ENCODE peak calls at places on chromosomes 11 and 22, in nine cellular contexts. K, P, S, U, H, T, J, I and X are unnamed samples. For H3K36me3, the result is how much of the 10 kb centered on the place peaks cover.

GRCh38 chr11:3219281-3219892 is 774 bp upstream of the MRGPRG start:
- DNase-seq in K (peak), P (no peak), S (peak), T (peak), J (no peak), U (no peak), I (no peak), H (peak), X (no peak)

GRCh38 chr11:58880166-58880565 is 35.7 kb upstream of the GLYATL2 start:
- DNase-seq in P (no peak), I (no peak), H (no peak), S (no peak), K (no peak), J (no peak), U (no peak), T (no peak), X (no peak)

GRCh38 chr11:82732734-82733443 is 775 bp downstream of the FAM181B start:
- DNase-seq in U (no peak), S (peak), T (no peak), K (peak), P (no peak), I (no peak), H (peak), J (peak), X (peak)

GRCh38 chr11:134017773-134018430 is 51.0 kb upstream of the JAM3 start:
- DNase-seq in J (no peak), T (no peak), S (no peak), P (no peak), U (no peak), H (no peak), I (no peak), K (no peak), X (no peak)

GRCh38 chr11:62245271-62245753 is 3.3 kb downstream of the SCGB1D2 start:
- DNase-seq in P (no peak), H (no peak), S (no peak), I (no peak), U (peak), J (peak), K (no peak), T (peak), X (no peak)

GRCh38 chr11:6677018-6677417 is 6.1 kb downstream of the MRPL17 start:
- DNase-seq in J (no peak), U (no peak), K (no peak), P (no peak), H (no peak), I (no peak), S (no peak), T (no peak), X (no peak)

GRCh38 chr11:62130498-62131464 is 7.0 kb downstream of the INCENP start:
- DNase-seq in P (no peak), I (no peak), T (no peak), K (peak), U (no peak), J (peak), H (no peak), S (no peak), X (no peak)

GRCh38 chr11:13216019-13217006 is 61.3 kb upstream of the BMAL1 start:
- DNase-seq in U (peak), K (peak), T (no peak), J (peak), P (no peak), I (peak), H (no peak), S (no peak), X (no peak)

GRCh38 chr11:78406568-78407196 is 10.9 kb downstream of the GAB2 start:
- DNase-seq in H (no peak), T (no peak), P (no peak), K (no peak), S (no peak), J (no peak), U (no peak), I (no peak), X (no peak)

GRCh38 chr11:78510597-78510996 is 64.1 kb downstream of the NARS2 start:
- DNase-seq in U (no peak), P (no peak), S (no peak), I (no peak), H (no peak), K (no peak), J (no peak), T (no peak), X (no peak)

GRCh38 chr11:2943711-2944118 is 14.5 kb upstream of the PHLDA2 start:
- DNase-seq in K (no peak), H (peak), J (no peak), U (no peak), I (no peak), S (peak), T (peak), P (no peak), X (peak)

GRCh38 chr11:74949748-74950127 is 672 bp downstream of the SPCS2 start:
- DNase-seq in T (no peak), I (no peak), H (no peak), J (peak), P (no peak), U (no peak), K (no peak), S (no peak), X (no peak)

GRCh38 chr11:44568706-44569473 is 3.4 kb downstream of the CD82 start:
- DNase-seq in S (no peak), J (no peak), H (peak), P (no peak), U (peak), T (peak), K (peak), I (no peak), X (no peak)

GRCh38 chr11:120375076-120375475 is 38.9 kb downstream of the ARHGEF12 start:
- DNase-seq in P (no peak), U (peak), I (no peak), K (no peak), S (no peak), H (no peak), J (no peak), T (no peak), X (no peak)

GRCh38 chr22:25853902-25854301 is 111.9 kb downstream of the MYO18B start:
- DNase-seq in J (peak), P (no peak), I (peak), T (no peak), H (no peak), S (no peak), K (no peak), U (no peak), X (no peak)

GRCh38 chr11:134118016-134118415 is 49.1 kb downstream of the JAM3 start:
- DNase-seq in S (no peak), K (no peak), U (no peak), P (no peak), I (no peak), J (no peak), T (no peak), H (no peak), X (no peak)

GRCh38 chr22:48758905-48759875 is 1068.5 kb downstream of the BRD1 start:
- DNase-seq in H (no peak), S (no peak), I (no peak), K (peak), U (no peak), P (no peak), J (no peak), T (no peak), X (no peak)

GRCh38 chr11:61841636-61842332 is 13.7 kb downstream of the FADS2 start:
- DNase-seq in H (no peak), J (no peak), S (no peak), I (no peak), U (no peak), P (no peak), K (no peak), T (no peak), X (no peak)

GRCh38 chr11:44939673-44940072 is 11.0 kb downstream of the TP53I11 start:
- DNase-seq in P (no peak), S (no peak), U (no peak), J (peak), I (no peak), H (no peak), T (no peak), K (peak), X (no peak)

GRCh38 chr11:68454767-68455166 is 5.8 kb upstream of the PPP6R3 start:
- DNase-seq in P (no peak), K (no peak), U (no peak), T (no peak), S (peak), J (peak), I (no peak), H (no peak), X (no peak)

GRCh38 chr11:6472934-6473333 is 807 bp downstream of the TRIM3 start:
- DNase-seq in K (no peak), U (no peak), J (peak), T (no peak), I (no peak), S (no peak), P (no peak), H (no peak), X (no peak)

GRCh38 chr11:44574620-44575287 is 9.3 kb downstream of the CD82 start:
- DNase-seq in U (peak), K (peak), I (no peak), H (no peak), P (no peak), T (no peak), S (peak), J (no peak), X (no peak)

DNA sequence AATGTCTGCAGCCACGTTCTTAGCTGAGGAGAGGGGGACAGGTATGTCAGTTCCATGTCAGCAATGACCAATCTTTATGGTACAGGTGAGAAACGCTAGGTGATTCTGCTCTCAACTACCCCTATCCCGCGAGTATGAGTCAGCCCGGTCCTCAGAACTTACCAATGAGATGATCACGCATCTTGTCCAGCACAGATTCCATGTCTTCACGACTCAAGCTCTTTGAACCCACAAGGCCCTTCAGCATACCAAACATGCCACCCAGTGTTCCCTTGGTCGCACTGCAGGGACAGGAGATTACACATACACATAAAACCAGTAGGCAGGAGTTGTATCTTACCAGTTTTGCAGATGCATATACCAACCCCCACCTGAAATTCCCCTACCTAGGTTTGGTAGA is 2.9 kb downstream of the SRPRA start:
- DNase-seq in U (peak), P (no peak), J (no peak), T (no peak), H (no peak), K (no peak), S (no peak), I (no peak), X (no peak)
- TF ChIP-seq CTCF in U (peak), P (no peak), J (no peak), T (no peak), H (no peak), K (peak), S (no peak), I (no peak), X (no peak)

GRCh38 chr22:37923927-37924326 is 17.8 kb downstream of the MICALL1 start:
- DNase-seq in P (no peak), T (no peak), J (no peak), U (no peak), H (no peak), K (no peak), S (no peak), I (no peak), X (no peak)

GRCh38 chr22:37922177-37922576 is 16.1 kb downstream of the MICALL1 start:
- DNase-seq in K (peak), U (no peak), P (no peak), S (no peak), J (no peak), I (no peak), H (no peak), T (no peak), X (no peak)

GRCh38 chr22:37918149-37918548 is 12.1 kb downstream of the MICALL1 start:
- DNase-seq in I (no peak), U (no peak), J (no peak), H (no peak), P (no peak), K (peak), S (no peak), T (no peak), X (no peak)

GRCh38 chr22:37918580-37919274 is 12.6 kb downstream of the MICALL1 start:
- DNase-seq in S (no peak), K (peak), H (no peak), J (no peak), T (no peak), I (no peak), U (no peak), P (no peak), X (no peak)

DNA sequence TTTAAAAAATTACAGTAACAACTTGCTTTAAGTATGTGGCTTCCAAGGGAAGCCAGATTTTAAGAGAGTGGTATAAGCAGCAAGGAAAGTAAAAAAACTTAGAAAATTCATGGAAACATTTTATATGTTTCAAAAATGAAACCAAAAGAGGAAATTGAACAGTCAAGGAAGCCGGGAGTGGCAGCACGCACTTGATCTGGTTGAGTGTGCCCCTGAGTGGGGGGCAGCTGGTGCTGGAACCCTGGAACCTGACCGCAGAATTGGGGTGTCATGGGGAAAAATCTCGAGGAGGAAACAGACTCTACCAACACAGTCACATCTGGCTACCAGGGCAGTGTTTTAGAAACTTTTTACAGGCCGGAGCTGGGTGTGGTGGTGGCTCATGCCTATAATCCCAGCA is 14.0 kb downstream of the MICALL1 start:
- DNase-seq in H (no peak), P (no peak), I (no peak), J (no peak), K (no peak), T (no peak), U (no peak), S (no peak), X (no peak)
- H3K36me3 ChIP-seq in H (under half), P (under half), I (under half), J (under half), K (half or more), T (under half), U (half or more), S (under half), X (under half)

GRCh38 chr22:36453266-36453607 is 28.2 kb downstream of the TXN2 start:
- DNase-seq in P (no peak), I (no peak), S (no peak), J (no peak), H (peak), T (peak), U (no peak), K (no peak), X (no peak)
- H3K27ac ChIP-seq in P (no peak), I (no peak), S (peak), J (no peak), H (peak), T (peak), U (no peak), K (no peak), X (no peak)

GRCh38 chr11:629237-629583 is 2.2 kb upstream of the SCT start:
- DNase-seq in K (no peak), S (peak), H (no peak), U (no peak), T (no peak), J (no peak), P (no peak), I (no peak), X (no peak)
- TF ChIP-seq CTCF in K (no peak), S (no peak), H (no peak), U (peak), T (no peak), J (peak), P (peak), I (no peak), X (no peak)

DNA sequence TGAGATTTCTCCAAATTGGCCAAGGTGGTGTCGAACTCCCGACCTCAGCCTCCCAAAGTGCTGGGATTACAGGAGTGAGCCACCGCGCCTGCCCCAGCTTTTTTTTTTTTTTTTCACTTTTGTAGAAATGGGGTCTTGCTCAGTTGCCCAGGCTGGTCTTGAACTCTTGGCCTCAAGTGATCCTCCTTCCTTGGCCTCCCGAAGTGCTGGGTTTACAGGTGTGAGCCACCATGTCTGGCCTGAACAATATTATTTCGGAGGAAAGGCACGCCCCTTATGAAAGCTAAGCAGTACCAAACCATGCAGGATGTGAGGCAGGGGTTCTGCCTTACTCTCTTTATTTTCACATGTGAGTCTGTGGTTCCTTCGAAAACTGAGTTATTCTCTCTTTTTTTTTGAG is 16.1 kb downstream of the MTCH2 start:
- DNase-seq in K (no peak), U (no peak), S (no peak), P (no peak), H (no peak), T (no peak), J (no peak), I (no peak), X (no peak)
- H3K36me3 ChIP-seq in K (half or more), U (half or more), S (under half), P (half or more), H (under half), T (under half), J (half or more), I (half or more), X (under half)

GRCh38 chr11:125082040-125082439 is 18.9 kb downstream of the SLC37A2 start:
- DNase-seq in P (no peak), I (no peak), S (no peak), J (no peak), K (no peak), U (no peak), H (no peak), T (no peak), X (no peak)
- H3K27ac ChIP-seq in P (no peak), I (no peak), S (no peak), J (no peak), K (no peak), U (no peak), H (no peak), T (no peak), X (no peak)